ENCODE peak calls at places on chromosomes 4 and X, in nine cellular contexts. L is psoas muscle, U is uterus, Y is keratinocyte, E is HL-60, S is spleen, M is cardiac muscle cell, J is PC-9, N is endothelial cell of umbilical vein. F is an unnamed sample.

GRCh38 chr4:169716677-169717076 is 41.1 kb downstream of the HPF1 start:
- DNase-seq in U (no peak), L (no peak), E (no peak), N (peak), M (no peak), Y (no peak), S (no peak), J (no peak), F (no peak)

GRCh38 chr4:100828986-100829685 is 311.3 kb upstream of the EMCN start:
- DNase-seq in J (no peak), N (no peak), Y (no peak), E (no peak), L (no peak), S (no peak), M (no peak), U (no peak), F (no peak)

GRCh38 chr4:79964715-79965345 is 108.2 kb downstream of the ANTXR2 start:
- DNase-seq in N (no peak), S (peak), U (no peak), E (no peak), J (no peak), M (peak), L (no peak), Y (no peak), F (no peak)

GRCh38 chr4:40283968-40284367 is 51.2 kb upstream of the CHRNA9 start:
- DNase-seq in L (no peak), M (no peak), Y (peak), E (no peak), N (no peak), U (no peak), S (peak), J (peak), F (no peak)

GRCh38 chr4:107060388-107060787 is 24.3 kb upstream of the DKK2 start:
- DNase-seq in U (no peak), M (no peak), L (no peak), J (no peak), E (no peak), Y (no peak), N (peak), S (no peak), F (no peak)

GRCh38 chr4:87843936-87844335 is 11.2 kb downstream of the MEPE start:
- DNase-seq in U (no peak), J (no peak), M (peak), N (peak), Y (no peak), L (no peak), S (no peak), E (peak), F (no peak)

GRCh38 chr4:41620594-41621256 is 82.8 kb downstream of the LIMCH1 start:
- DNase-seq in N (no peak), L (no peak), U (no peak), J (no peak), S (no peak), M (no peak), Y (no peak), E (no peak), F (no peak)

GRCh38 chr4:38904090-38904666 is 36.6 kb downstream of the FAM114A1 start:
- DNase-seq in E (no peak), Y (no peak), S (no peak), U (no peak), M (peak), N (no peak), J (no peak), L (no peak), F (no peak)

GRCh38 chrX:14029039-14029424 is 660 bp downstream of the GEMIN8 start:
- DNase-seq in N (no peak), E (no peak), L (no peak), S (no peak), Y (no peak), J (no peak), M (peak), U (no peak), F (no peak)

GRCh38 chr4:14178421-14178820 is 550.9 kb upstream of the BOD1L1 start:
- DNase-seq in Y (no peak), L (no peak), S (no peak), M (no peak), N (peak), U (no peak), E (peak), J (no peak), F (no peak)

GRCh38 chrX:38991656-38992558 is 190.6 kb downstream of the MID1IP1 start:
- DNase-seq in N (no peak), S (no peak), U (no peak), L (no peak), E (no peak), J (no peak), Y (peak), M (no peak), F (no peak)

GRCh38 chrX:69109036-69109663 is 56.1 kb downstream of the PJA1 start:
- DNase-seq in N (no peak), U (no peak), Y (no peak), M (no peak), L (no peak), E (no peak), J (no peak), S (no peak), F (no peak)

GRCh38 chr4:168864831-168865541 is 145.1 kb downstream of the CBR4 start:
- DNase-seq in M (peak), U (no peak), E (no peak), L (no peak), S (no peak), Y (no peak), N (no peak), J (no peak), F (no peak)

GRCh38 chrX:148871422-148872152 is 371.2 kb downstream of the AFF2 start:
- DNase-seq in M (no peak), J (no peak), S (no peak), U (no peak), Y (peak), L (no peak), N (no peak), E (no peak), F (no peak)

GRCh38 chr4:142128529-142128928 is 492.1 kb downstream of the IL15 start:
- DNase-seq in Y (no peak), L (no peak), E (no peak), U (peak), N (peak), M (no peak), J (no peak), S (no peak), F (peak)

GRCh38 chrX:153924149-153924861 is 1.8 kb downstream of the ARHGAP4 start:
- DNase-seq in M (peak), N (peak), E (peak), Y (no peak), U (peak), L (no peak), J (no peak), S (peak), F (peak)

GRCh38 chr4:26692014-26692726 is 108.3 kb downstream of the TBC1D19 start:
- DNase-seq in S (no peak), E (no peak), N (no peak), U (no peak), L (no peak), J (peak), Y (no peak), M (no peak), F (no peak)

GRCh38 chr4:180106997-180107396 is 2136.2 kb upstream of the TENM3 start:
- DNase-seq in M (no peak), J (no peak), N (no peak), E (no peak), Y (peak), U (no peak), L (no peak), S (no peak), F (no peak)

GRCh38 chr4:38281416-38282071 is 321.3 kb downstream of the PTTG2 start:
- DNase-seq in J (no peak), U (no peak), E (no peak), N (no peak), L (no peak), M (no peak), Y (no peak), S (no peak), F (no peak)

GRCh38 chr4:186839122-186840037 is 115.7 kb upstream of the FAT1 start:
- DNase-seq in Y (no peak), L (peak), J (peak), M (no peak), S (no peak), U (peak), N (peak), E (no peak), F (peak)

DNA sequence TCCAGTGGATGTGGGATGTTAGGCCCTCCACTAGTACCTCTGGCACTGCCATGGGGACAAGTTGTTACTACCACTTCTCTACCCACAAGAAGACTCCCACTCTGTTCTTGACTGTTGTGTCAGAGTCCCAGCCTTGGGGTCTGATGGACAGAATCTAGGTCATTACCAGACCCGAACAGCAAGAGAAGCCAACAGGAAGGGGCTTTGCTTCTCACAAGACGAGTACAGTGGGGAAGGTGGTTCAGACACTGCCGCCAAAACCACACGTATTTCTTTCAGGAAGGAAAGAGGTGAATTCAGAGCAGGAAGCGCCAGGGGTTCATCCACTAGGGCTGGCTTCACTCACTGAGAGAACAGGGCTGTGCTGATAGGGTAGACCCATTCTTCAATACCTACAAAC is 161.3 kb upstream of the KIT start:
- DNase-seq in E (no peak), U (no peak), M (no peak), L (no peak), N (no peak), J (no peak), S (no peak), Y (no peak), F (no peak)
- H3K4me3 ChIP-seq in E (no peak), U (no peak), M (no peak), L (no peak), N (no peak), J (no peak), S (no peak), Y (no peak), F (no peak)

GRCh38 chrX:122771933-122772332 is 412.1 kb upstream of the GRIA3 start:
- DNase-seq in M (no peak), E (no peak), S (no peak), U (no peak), Y (no peak), L (no peak), J (no peak), N (no peak), F (no peak)

DNA sequence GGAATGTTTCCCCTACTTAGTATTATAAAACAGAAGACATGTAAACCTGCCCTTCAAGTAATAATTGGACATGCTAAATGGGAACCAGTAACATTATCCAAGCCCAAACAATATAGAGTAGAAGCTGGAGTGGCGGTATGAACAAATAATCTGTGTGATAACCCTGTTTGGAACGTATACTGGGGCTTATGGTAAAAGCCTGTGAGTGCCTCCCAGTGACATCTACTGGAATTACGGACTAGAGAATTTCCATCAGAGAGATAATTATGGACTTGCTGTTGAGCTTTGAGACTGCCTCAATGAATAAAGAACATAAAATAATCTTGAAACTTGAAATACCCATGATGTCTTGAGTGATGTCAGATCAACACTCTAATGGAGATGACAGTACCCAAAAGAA is 406.3 kb upstream of the GRIA3 start:
- DNase-seq in Y (no peak), L (no peak), J (no peak), N (no peak), E (no peak), U (no peak), M (no peak), S (no peak), F (no peak)
- TF ChIP-seq CTCF in Y (no peak), L (no peak), J (no peak), N (no peak), E (no peak), U (no peak), M (no peak), S (no peak), F (no peak)

GRCh38 chr4:2812600-2812932 is 19.7 kb downstream of the SH3BP2 start:
- DNase-seq in S (no peak), M (no peak), Y (no peak), J (no peak), E (no peak), U (no peak), N (no peak), L (no peak), F (no peak)
- H3K4me3 ChIP-seq in S (peak), M (no peak), Y (no peak), J (no peak), E (peak), U (peak), N (peak), L (peak), F (peak)

GRCh38 chr4:103885152-103885551 is 165.4 kb upstream of the TACR3 start:
- DNase-seq in E (no peak), Y (no peak), J (no peak), S (no peak), L (no peak), N (no peak), M (no peak), U (no peak), F (no peak)

GRCh38 chr4:103892616-103893015 is 172.8 kb upstream of the TACR3 start:
- DNase-seq in E (no peak), J (no peak), S (no peak), Y (no peak), M (no peak), L (no peak), U (no peak), N (no peak), F (no peak)

GRCh38 chr4:103887191-103887590 is 167.4 kb upstream of the TACR3 start:
- DNase-seq in E (no peak), U (no peak), M (no peak), N (no peak), L (no peak), Y (no peak), S (no peak), J (no peak), F (no peak)
- TF ChIP-seq CTCF in E (no peak), U (no peak), M (no peak), N (no peak), L (no peak), Y (no peak), S (no peak), J (no peak), F (no peak)

GRCh38 chr4:10832989-10833635 is 148.5 kb upstream of the CLNK start:
- DNase-seq in S (no peak), M (no peak), L (no peak), E (no peak), U (no peak), N (no peak), Y (no peak), J (no peak), F (no peak)

DNA sequence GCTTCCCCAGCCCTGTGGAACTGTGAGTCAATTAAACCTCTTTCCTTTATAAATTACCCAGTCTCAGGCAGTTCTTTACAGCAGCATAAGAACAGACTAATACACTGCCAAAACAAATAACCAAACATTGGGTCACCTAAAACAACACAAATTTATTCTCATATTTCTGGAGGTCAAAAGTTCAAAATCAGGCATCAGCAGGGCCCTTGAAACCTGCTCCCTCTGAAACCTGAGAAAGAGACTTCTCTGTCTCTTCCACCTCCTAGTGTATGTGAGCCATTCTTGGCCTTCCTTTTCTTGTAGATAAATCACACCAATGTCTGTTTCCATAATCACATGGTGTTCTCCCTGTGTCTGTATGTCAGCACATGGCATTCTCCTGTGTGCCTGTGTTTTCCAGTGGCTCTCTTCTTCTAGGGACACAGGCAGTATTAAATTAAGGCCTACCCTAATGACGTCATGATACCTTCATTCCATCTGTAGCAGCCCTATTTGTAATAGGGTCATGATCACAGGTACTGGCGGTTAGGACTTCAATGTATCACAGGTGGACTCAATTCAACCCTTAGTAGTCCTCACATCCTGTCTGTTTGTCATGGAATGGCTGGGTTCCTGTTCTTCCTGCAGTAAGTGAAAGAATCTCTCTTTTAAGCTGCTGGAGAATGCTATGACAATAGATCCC is 147.3 kb upstream of the CLNK start:
- DNase-seq in N (no peak), M (no peak), L (no peak), S (no peak), Y (no peak), J (no peak), E (no peak), U (no peak), F (no peak)
- H3K4me3 ChIP-seq in N (no peak), M (no peak), L (no peak), S (no peak), Y (no peak), J (no peak), E (no peak), U (no peak), F (no peak)

DNA sequence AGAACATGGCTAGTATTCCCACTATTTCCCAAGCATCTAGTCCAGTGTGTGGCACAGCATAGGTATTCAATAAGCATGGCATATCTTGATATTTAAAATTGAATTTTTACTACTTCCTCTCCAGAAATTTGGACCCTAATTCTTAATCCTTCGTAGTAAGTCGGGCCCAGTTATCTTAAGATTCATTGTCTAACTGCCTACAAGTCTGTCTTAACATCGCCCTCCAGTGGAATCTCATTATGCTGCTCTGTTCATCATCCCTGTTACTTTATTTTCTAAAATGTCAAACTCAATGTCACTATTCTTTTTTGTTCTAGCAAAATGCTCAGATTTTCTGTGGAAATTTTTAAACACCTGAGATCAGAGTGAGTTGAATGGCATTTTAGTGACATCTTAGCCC is 606.2 kb downstream of the KLHL13 start:
- DNase-seq in Y (no peak), L (no peak), N (no peak), S (no peak), M (peak), E (no peak), J (no peak), U (no peak), F (no peak)
- TF ChIP-seq CTCF in Y (no peak), L (no peak), N (no peak), S (no peak), M (no peak), E (no peak), J (peak), U (no peak), F (no peak)

DNA sequence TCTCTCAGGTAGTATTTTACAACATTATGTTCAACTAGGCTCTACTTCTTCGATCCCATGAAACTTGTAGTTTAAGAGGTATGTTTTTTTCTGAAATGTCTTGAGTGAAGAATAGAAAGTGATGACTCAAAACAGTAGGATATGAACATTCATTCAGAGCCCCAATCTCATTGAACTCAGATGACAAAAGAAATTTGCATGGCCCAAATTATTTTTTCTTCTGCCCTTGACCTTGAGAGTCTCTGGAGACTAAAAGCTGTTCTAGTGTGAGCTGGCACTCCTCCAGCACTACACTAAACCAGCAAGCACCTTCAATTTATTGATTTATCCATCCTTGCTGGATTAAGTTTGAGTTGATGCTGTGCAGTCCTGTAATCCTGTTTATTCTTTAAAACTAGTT is 4.0 kb downstream of the DCLK2 start:
- DNase-seq in L (no peak), U (no peak), E (no peak), J (no peak), Y (no peak), M (peak), N (no peak), S (no peak), F (no peak)
- H3K4me3 ChIP-seq in L (no peak), U (no peak), E (no peak), J (no peak), Y (no peak), M (no peak), N (no peak), S (no peak), F (no peak)